ENCODE peak calls at places on chromosomes 12 and 14, in seven cellular contexts. S is neural crest cell, J is endodermal cell, P is activated T-cell treated with anti-CD3 and anti-CD28 coated beads for 24 hours, B is A549, G is body of pancreas, A is mesendoderm. M is an unnamed sample.

GRCh38 chr14:96741151-96741977 is 55.8 kb upstream of the VRK1 start:
- DNase-seq in S (peak; percentile 85), J (peak; percentile 89), P (peak; percentile 61), B (peak; percentile 39), G (peak; percentile 67), A (peak; percentile 46), M (peak; percentile 78)

GRCh38 chr12:75820848-75821578 is 210.6 kb downstream of the PHLDA1 start:
- DNase-seq in S (no peak), J (no peak), P (no peak), B (peak; percentile 11), G (no peak), A (no peak), M (peak; percentile 89)

GRCh38 chr12:122023339-122024131 is 1.9 kb downstream of the BCL7A start:
- DNase-seq in S (peak; percentile 35), J (peak; percentile 85), P (no peak), B (peak; percentile 55), G (peak; percentile 87), A (peak; percentile 35), M (peak; percentile 81)

GRCh38 chr14:64899958-64900357 is 14.3 kb upstream of the CHURC1 start:
- DNase-seq in S (no peak), J (no peak), P (no peak), B (no peak), G (no peak), A (peak; percentile 14), M (no peak)

GRCh38 chr12:112430929-112431328 is 12.2 kb downstream of the PTPN11 start:
- DNase-seq in S (no peak), J (no peak), P (no peak), B (no peak), G (no peak), A (no peak), M (no peak)

GRCh38 chr12:52585951-52586350 is 12.3 kb upstream of the KRT74 start:
- DNase-seq in S (no peak), J (no peak), P (no peak), B (no peak), G (no peak), A (no peak), M (no peak)

GRCh38 chr12:13256705-13257045 is 60.1 kb downstream of the EMP1 start:
- DNase-seq in S (no peak), J (no peak), P (no peak), B (no peak), G (no peak), A (no peak), M (no peak)

GRCh38 chr14:20801726-20802125 is 918 bp downstream of the RNASE1 start:
- DNase-seq in S (no peak), J (no peak), P (no peak), B (no peak), G (peak; percentile 83), A (no peak), M (no peak)

GRCh38 chr14:98752660-98753059 is 519.3 kb downstream of the BCL11B start:
- DNase-seq in S (no peak), J (no peak), P (no peak), B (no peak), G (no peak), A (no peak), M (no peak)

GRCh38 chr14:64760146-64760755 is 56.0 kb downstream of the PLEKHG3 start:
- DNase-seq in S (peak; percentile 71), J (peak; percentile 94), P (peak; percentile 28), B (peak; percentile 76), G (peak; percentile 75), A (peak; percentile 65), M (peak; percentile 47)

GRCh38 chr14:51211149-51211548 is 28.9 kb upstream of the TMX1 start:
- DNase-seq in S (no peak), J (no peak), P (no peak), B (peak; percentile 14), G (peak; percentile 74), A (no peak), M (peak; percentile 58)

GRCh38 chr12:116525418-116526001 is 33.7 kb upstream of the MAP1LC3B2 start:
- DNase-seq in S (no peak), J (peak; percentile 84), P (no peak), B (peak; percentile 87), G (peak; percentile 88), A (peak; percentile 86), M (peak; percentile 96)

GRCh38 chr12:190881-191280 is 23.1 kb downstream of the SLC6A12 start:
- DNase-seq in S (no peak), J (no peak), P (no peak), B (no peak), G (no peak), A (no peak), M (no peak)

GRCh38 chr14:24984846-24985589 is 64.9 kb downstream of the STXBP6 start:
- DNase-seq in S (no peak), J (no peak), P (no peak), B (no peak), G (peak; percentile 71), A (no peak), M (no peak)

GRCh38 chr14:104290756-104291122 is 152.4 kb downstream of the KIF26A start:
- DNase-seq in S (no peak), J (peak; percentile 52), P (no peak), B (no peak), G (peak; percentile 14), A (no peak), M (no peak)

GRCh38 chr12:108418162-108418561 is 79.1 kb upstream of the CMKLR1 start:
- DNase-seq in S (no peak), J (no peak), P (no peak), B (peak; percentile 24), G (no peak), A (no peak), M (no peak)